ENCODE peak calls at places on chromosome 18, in ten cellular contexts. One of them, this sample, is unnamed.

GRCh38 chr18:59562751-59563150 is 134.5 kb downstream of the CCBE1 start:
- DNase-seq in esophagus squamous epithelium: no peak
- DNase-seq in cardiac septum: no peak
- DNase-seq in germinal center: no peak
- DNase-seq in PC-3: no peak
- DNase-seq in Caki2: no peak
- DNase-seq in right cardiac atrium: no peak
- DNase-seq in HuH-7: no peak
- DNase-seq in ascending aorta: no peak
- DNase-seq in activated CD4-positive, alpha-beta T cell treated with anti-CD3 and anti-CD28 coated beads, Interleukin-2, amount 50 U/mL, for 1 hour: no peak
- DNase-seq in this sample: no peak

GRCh38 chr18:59303006-59303405 is 15.4 kb downstream of the CPLX4 start:
- DNase-seq in esophagus squamous epithelium: no peak
- DNase-seq in cardiac septum: no peak
- DNase-seq in germinal center: no peak
- DNase-seq in PC-3: no peak
- DNase-seq in Caki2: no peak
- DNase-seq in right cardiac atrium: no peak
- DNase-seq in HuH-7: no peak
- DNase-seq in ascending aorta: no peak
- DNase-seq in activated CD4-positive, alpha-beta T cell treated with anti-CD3 and anti-CD28 coated beads, Interleukin-2, amount 50 U/mL, for 1 hour: no peak
- DNase-seq in this sample: no peak

GRCh38 chr18:56575819-56576663 is 62.4 kb downstream of the TXNL1 start:
- DNase-seq in esophagus squamous epithelium: no peak
- DNase-seq in cardiac septum: no peak
- DNase-seq in germinal center: peak
- DNase-seq in PC-3: peak
- DNase-seq in Caki2: peak
- DNase-seq in right cardiac atrium: no peak
- DNase-seq in HuH-7: peak
- DNase-seq in ascending aorta: no peak
- DNase-seq in activated CD4-positive, alpha-beta T cell treated with anti-CD3 and anti-CD28 coated beads, Interleukin-2, amount 50 U/mL, for 1 hour: no peak
- DNase-seq in this sample: peak

GRCh38 chr18:5144629-5145028 is 52.4 kb downstream of the AKAIN1 start:
- DNase-seq in esophagus squamous epithelium: no peak
- DNase-seq in cardiac septum: no peak
- DNase-seq in germinal center: no peak
- DNase-seq in PC-3: no peak
- DNase-seq in Caki2: no peak
- DNase-seq in right cardiac atrium: no peak
- DNase-seq in HuH-7: no peak
- DNase-seq in ascending aorta: no peak
- DNase-seq in activated CD4-positive, alpha-beta T cell treated with anti-CD3 and anti-CD28 coated beads, Interleukin-2, amount 50 U/mL, for 1 hour: no peak
- DNase-seq in this sample: no peak

GRCh38 chr18:6929370-6930102 is 188.1 kb downstream of the LAMA1 start:
- DNase-seq in esophagus squamous epithelium: no peak
- DNase-seq in cardiac septum: no peak
- DNase-seq in germinal center: no peak
- DNase-seq in PC-3: no peak
- DNase-seq in Caki2: peak
- DNase-seq in right cardiac atrium: peak
- DNase-seq in HuH-7: no peak
- DNase-seq in ascending aorta: no peak
- DNase-seq in activated CD4-positive, alpha-beta T cell treated with anti-CD3 and anti-CD28 coated beads, Interleukin-2, amount 50 U/mL, for 1 hour: no peak
- DNase-seq in this sample: no peak

GRCh38 chr18:58310517-58310916 is 266.5 kb downstream of the NEDD4L start:
- DNase-seq in esophagus squamous epithelium: no peak
- DNase-seq in cardiac septum: no peak
- DNase-seq in germinal center: no peak
- DNase-seq in PC-3: no peak
- DNase-seq in Caki2: no peak
- DNase-seq in right cardiac atrium: no peak
- DNase-seq in HuH-7: no peak
- DNase-seq in ascending aorta: no peak
- DNase-seq in activated CD4-positive, alpha-beta T cell treated with anti-CD3 and anti-CD28 coated beads, Interleukin-2, amount 50 U/mL, for 1 hour: peak
- DNase-seq in this sample: no peak

GRCh38 chr18:78675231-78675630 is 304.4 kb upstream of the SALL3 start:
- DNase-seq in esophagus squamous epithelium: no peak
- DNase-seq in cardiac septum: no peak
- DNase-seq in germinal center: no peak
- DNase-seq in PC-3: no peak
- DNase-seq in Caki2: no peak
- DNase-seq in right cardiac atrium: no peak
- DNase-seq in HuH-7: no peak
- DNase-seq in ascending aorta: no peak
- DNase-seq in activated CD4-positive, alpha-beta T cell treated with anti-CD3 and anti-CD28 coated beads, Interleukin-2, amount 50 U/mL, for 1 hour: no peak
- DNase-seq in this sample: no peak

GRCh38 chr18:6624271-6624670 is 105.2 kb upstream of the ARHGAP28 start:
- DNase-seq in esophagus squamous epithelium: no peak
- DNase-seq in cardiac septum: no peak
- DNase-seq in germinal center: no peak
- DNase-seq in PC-3: peak
- DNase-seq in Caki2: peak
- DNase-seq in right cardiac atrium: no peak
- DNase-seq in HuH-7: no peak
- DNase-seq in ascending aorta: no peak
- DNase-seq in activated CD4-positive, alpha-beta T cell treated with anti-CD3 and anti-CD28 coated beads, Interleukin-2, amount 50 U/mL, for 1 hour: no peak
- DNase-seq in this sample: no peak

GRCh38 chr18:6949800-6950586 is 167.6 kb downstream of the LAMA1 start:
- DNase-seq in esophagus squamous epithelium: no peak
- DNase-seq in cardiac septum: no peak
- DNase-seq in germinal center: no peak
- DNase-seq in PC-3: no peak
- DNase-seq in Caki2: no peak
- DNase-seq in right cardiac atrium: no peak
- DNase-seq in HuH-7: no peak
- DNase-seq in ascending aorta: no peak
- DNase-seq in activated CD4-positive, alpha-beta T cell treated with anti-CD3 and anti-CD28 coated beads, Interleukin-2, amount 50 U/mL, for 1 hour: no peak
- DNase-seq in this sample: no peak

This sample was measured in NCI-H1048.